ENCODE peak calls at places on chromosomes 7 and 10, in eight cellular contexts. D is omental fat pad; Y is activated T-helper 1 cell treated with anti-CD3 and anti-CD28 coated beads, Interleukin-2, amount 50 U/mL, for 16 hours; X is fibroblast of the aortic adventitia; A is coronary artery; Z is activated CD8-positive, alpha-beta memory T cell treated with anti-CD3 and anti-CD28 coated beads, Interleukin-2, amount 50 U/mL, for 48 hours; I is iPS-NIHi11; T is NCI-H1105. N is an unnamed sample.
A peak's percentile ranks its signal among the peaks of the same experiment; 100 is the strongest.

GRCh38 chr7:100130608-100131453 is 4.1 kb downstream of the MBLAC1 start:
- DNase-seq in X (peak; percentile 55), I (peak; percentile 88), T (peak; percentile 70), A (no peak), Y (peak; percentile 74), Z (peak; percentile 90), D (peak; percentile 82), N (peak; percentile 73)

GRCh38 chr10:11272915-11273389 is 255.3 kb downstream of the CELF2 start:
- DNase-seq in Z (no peak), I (no peak), Y (peak; percentile 13), X (no peak), D (no peak), T (no peak), A (peak; percentile 31), N (no peak)

GRCh38 chr7:1919539-1920265 is 249.6 kb downstream of the ELFN1 start:
- DNase-seq in A (no peak), T (no peak), D (no peak), X (no peak), Y (no peak), Z (no peak), I (no peak), N (peak; percentile 87)

GRCh38 chr10:119418401-119418800 is 124.1 kb downstream of the RGS10 start:
- DNase-seq in D (no peak), I (no peak), Y (no peak), X (no peak), Z (no peak), A (no peak), T (no peak), N (peak; percentile 94)

GRCh38 chr10:103847909-103848468 is 7.4 kb downstream of the SH3PXD2A start:
- DNase-seq in Y (no peak), D (no peak), I (peak; percentile 64), X (no peak), A (no peak), T (no peak), Z (no peak), N (no peak)

GRCh38 chr10:70692043-70692603 is 19.8 kb downstream of the ADAMTS14 start:
- DNase-seq in I (no peak), Z (no peak), T (no peak), A (no peak), Y (no peak), D (no peak), X (no peak), N (no peak)

GRCh38 chr7:153886506-153887391 is 165.4 kb upstream of the DPP6 start:
- DNase-seq in Z (no peak), Y (no peak), X (no peak), T (peak; percentile 58), D (no peak), A (no peak), I (peak; percentile 49), N (no peak)

GRCh38 chr10:20494474-20494873 is 402.6 kb downstream of the NEBL start:
- DNase-seq in X (no peak), T (no peak), A (no peak), I (no peak), D (no peak), Y (no peak), Z (no peak), N (no peak)

GRCh38 chr7:87875151-87876039 is 765 bp downstream of the SLC25A40 start:
- DNase-seq in Z (no peak), A (peak; percentile 76), Y (peak; percentile 11), X (no peak), D (no peak), T (peak; percentile 46), I (peak; percentile 66), N (peak; percentile 40)

GRCh38 chr7:78346824-78347223 is 548.3 kb downstream of the PHTF2 start:
- DNase-seq in Y (no peak), D (no peak), X (no peak), Z (no peak), T (no peak), I (no peak), A (no peak), N (no peak)

GRCh38 chr10:122981066-122981464 is 864 bp downstream of the PSTK start:
- DNase-seq in Z (no peak), D (no peak), Y (no peak), I (peak; percentile 43), X (peak; percentile 67), A (no peak), T (no peak), N (peak; percentile 51)

GRCh38 chr7:87806150-87806549 is 70.0 kb downstream of the SLC25A40 start:
- DNase-seq in Y (no peak), T (no peak), A (no peak), D (no peak), X (no peak), Z (no peak), I (no peak), N (no peak)

GRCh38 chr10:2986341-2986933 is 80.9 kb upstream of the PFKP start:
- DNase-seq in Z (no peak), T (no peak), X (no peak), I (no peak), Y (no peak), D (no peak), A (no peak), N (no peak)

GRCh38 chr7:131188367-131189339 is 139.0 kb upstream of the MKLN1 start:
- DNase-seq in Z (peak; percentile 78), I (no peak), D (no peak), T (no peak), A (no peak), X (peak; percentile 99), Y (peak; percentile 25), N (peak; percentile 97)

GRCh38 chr7:149007146-149007545 is 21.2 kb downstream of the PDIA4 start:
- DNase-seq in A (no peak), D (no peak), T (no peak), I (no peak), Y (no peak), Z (no peak), X (no peak), N (no peak)

GRCh38 chr10:71005337-71006305 is 117.3 kb upstream of the PCBD1 start:
- DNase-seq in T (no peak), X (no peak), D (no peak), I (no peak), A (no peak), Z (no peak), Y (no peak), N (no peak)

GRCh38 chr10:78465456-78465855 is 431.8 kb downstream of the RPS24 start:
- DNase-seq in Z (no peak), D (no peak), Y (no peak), A (no peak), T (no peak), X (no peak), I (no peak), N (no peak)

GRCh38 chr10:1632141-1632540 is 105.2 kb downstream of the ADARB2 start:
- DNase-seq in Z (no peak), T (no peak), D (no peak), X (no peak), I (no peak), Y (no peak), A (no peak), N (no peak)

GRCh38 chr10:129532838-129533237 is 65.8 kb downstream of the MGMT start:
- DNase-seq in I (no peak), T (no peak), A (no peak), X (no peak), Z (no peak), Y (no peak), D (no peak), N (peak; percentile 67)

GRCh38 chr7:151598045-151598444 is 78.3 kb upstream of the RHEB start:
- DNase-seq in A (no peak), T (no peak), Y (no peak), Z (no peak), D (no peak), I (no peak), X (peak; percentile 67), N (peak; percentile 68)

GRCh38 chr10:85916192-85916747 is 450.3 kb downstream of the GRID1 start:
- DNase-seq in T (no peak), Z (no peak), A (no peak), D (no peak), I (no peak), Y (no peak), X (no peak), N (no peak)

GRCh38 chr10:104318810-104319684 is 19.2 kb downstream of the ITPRIP start:
- DNase-seq in D (no peak), A (no peak), T (no peak), Z (no peak), Y (no peak), X (no peak), I (no peak), N (peak; percentile 53)